ENCODE peak calls at places on chromosomes 2 and 18, in ten cellular contexts. G is HepG2, O is endothelial cell of umbilical vein, A is GM12878, X is HCT116, P is K562, K is PC-3, L is fibroblast of lung, J is H1, N is SK-N-SH. I is an unnamed sample.
A peak's percentile ranks its signal among the peaks of the same experiment; 100 is the strongest.

GRCh38 chr2:107263596-107264090 is 377.7 kb upstream of the ST6GAL2 start:
- DNase-seq in G (no peak), L (no peak), O (no peak), K (no peak), J (no peak), P (no peak), X (no peak), N (peak; percentile 38), A (no peak), I (no peak)

GRCh38 chr2:141766225-141766624 is 364.6 kb downstream of the LRP1B start:
- DNase-seq in L (no peak), G (no peak), P (no peak), K (no peak), J (no peak), O (no peak), A (no peak), X (no peak), N (no peak), I (peak; percentile 12)

GRCh38 chr2:143686585-143687164 is 557.5 kb downstream of the ARHGAP15 start:
- DNase-seq in K (peak; percentile 74), N (no peak), O (peak; percentile 60), A (no peak), L (peak; percentile 63), X (peak; percentile 28), J (no peak), P (peak; percentile 46), G (peak; percentile 35), I (no peak)

GRCh38 chr2:205463626-205464025 is 218.7 kb upstream of the NRP2 start:
- DNase-seq in A (no peak), K (no peak), J (no peak), N (no peak), G (no peak), L (no peak), O (no peak), P (no peak), X (no peak), I (no peak)

GRCh38 chr2:95271381-95271971 is 2.8 kb upstream of the PROM2 start:
- DNase-seq in G (no peak), A (no peak), X (no peak), P (no peak), O (no peak), K (no peak), J (no peak), N (no peak), L (no peak), I (no peak)

GRCh38 chr18:70781860-70782453 is 493.1 kb downstream of the SOCS6 start:
- DNase-seq in G (peak; percentile 27), N (peak; percentile 57), K (peak; percentile 72), A (peak; percentile 15), L (peak; percentile 26), J (peak; percentile 10), X (peak; percentile 15), O (peak; percentile 72), P (peak; percentile 6), I (peak; percentile 40)

GRCh38 chr2:173094731-173095130 is 19.1 kb downstream of the MAP3K20 start:
- DNase-seq in L (no peak), P (no peak), O (no peak), N (no peak), K (no peak), A (no peak), G (no peak), X (no peak), J (no peak), I (no peak)

GRCh38 chr2:157792345-157793052 is 83.6 kb downstream of the ACVR1 start:
- DNase-seq in G (no peak), P (no peak), L (peak; percentile 80), X (no peak), J (no peak), N (no peak), K (peak; percentile 50), O (peak; percentile 33), A (no peak), I (no peak)

GRCh38 chr2:71923143-71923525 is 224.5 kb downstream of the CYP26B1 start:
- DNase-seq in A (no peak), O (no peak), P (no peak), N (no peak), K (no peak), G (no peak), J (no peak), L (no peak), X (no peak), I (no peak)

GRCh38 chr2:200765139-200765951 is 46.4 kb upstream of the BZW1 start:
- DNase-seq in J (no peak), A (no peak), L (peak; percentile 99), N (no peak), X (peak; percentile 88), G (peak; percentile 34), K (peak; percentile 95), P (no peak), O (peak; percentile 89), I (peak; percentile 32)

DNA sequence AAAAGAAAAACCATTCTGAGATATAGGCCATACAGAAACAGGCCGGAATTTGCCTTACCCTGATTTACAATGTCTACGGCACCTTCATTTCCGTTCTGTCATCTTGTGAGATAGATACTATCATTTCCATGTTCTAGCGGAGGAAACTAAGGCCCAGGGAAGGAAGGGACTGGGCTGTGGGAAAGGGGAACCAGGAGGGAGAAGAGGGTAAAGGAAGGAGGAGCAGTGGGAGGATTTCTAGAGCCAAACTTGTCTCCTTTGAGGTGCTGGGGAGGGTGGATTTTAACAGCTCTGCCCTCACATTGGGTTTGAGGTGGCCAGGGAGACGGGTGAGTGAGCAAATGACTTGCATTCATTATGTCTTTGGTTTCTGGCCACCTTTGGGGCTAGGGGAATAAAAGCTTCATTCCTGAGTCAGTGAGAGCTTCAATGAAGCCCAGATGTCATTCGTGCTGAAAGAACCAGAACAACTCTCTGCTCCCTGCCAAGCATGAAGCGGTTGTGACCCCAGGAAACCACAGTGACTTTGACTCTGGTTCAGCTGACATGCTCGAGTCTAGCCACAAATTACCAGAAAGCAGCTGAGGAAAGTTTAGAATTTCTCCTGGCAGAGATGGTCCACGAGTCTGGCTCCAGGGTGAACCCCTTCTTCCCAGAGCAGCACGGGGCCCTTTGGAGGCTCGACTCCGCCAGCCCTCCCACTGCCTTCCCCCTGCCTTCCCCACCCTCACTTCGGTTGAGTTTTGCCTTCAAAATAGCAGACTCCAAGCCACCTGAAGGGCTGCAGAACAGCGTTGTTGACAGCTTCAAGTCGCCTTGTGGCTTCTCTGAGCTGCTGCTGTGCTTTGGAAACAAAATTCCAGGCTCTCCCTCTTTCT is 3.8 kb downstream of the ACTG2 start:
- DNase-seq in K (no peak), X (no peak), L (peak; percentile 88), N (no peak), O (no peak), P (no peak), G (no peak), J (no peak), A (peak; percentile 68), I (peak; percentile 55)
- H4K20me1 ChIP-seq in K (no peaks in the 10 kb centered on the region), X (no peaks in the 10 kb centered on the region), L (no peaks in the 10 kb centered on the region), N (no peaks in the 10 kb centered on the region), O (no peaks in the 10 kb centered on the region), P (no peaks in the 10 kb centered on the region), G (no peaks in the 10 kb centered on the region), J (no peaks in the 10 kb centered on the region), A (no peaks in the 10 kb centered on the region), I (no peaks in the 10 kb centered on the region)

GRCh38 chr2:104434966-104435365 is 418.9 kb upstream of the POU3F3 start:
- DNase-seq in P (no peak), X (no peak), G (no peak), N (no peak), K (no peak), A (no peak), O (no peak), J (no peak), L (no peak), I (no peak)
- H3K9ac ChIP-seq in P (no peak overlapping the region), X (no peak overlapping the region), G (no peak overlapping the region), N (no peak overlapping the region), K (no peak overlapping the region), A (no peak overlapping the region), O (no peak overlapping the region), J (no peak overlapping the region), L (no peak overlapping the region), I (no peak overlapping the region)

GRCh38 chr18:58224425-58224750 is 180.4 kb downstream of the NEDD4L start:
- DNase-seq in P (no peak), O (no peak), L (no peak), A (no peak), N (no peak), G (no peak), K (peak; percentile 73), J (no peak), X (no peak), I (no peak)

GRCh38 chr18:58227361-58227930 is 183.4 kb downstream of the NEDD4L start:
- DNase-seq in P (no peak), J (no peak), X (no peak), K (no peak), G (no peak), L (no peak), O (no peak), N (no peak), A (no peak), I (no peak)

GRCh38 chr18:58225101-58225500 is 181.1 kb downstream of the NEDD4L start:
- DNase-seq in K (peak; percentile 42), L (no peak), J (no peak), P (no peak), G (no peak), X (no peak), A (peak; percentile 71), O (no peak), N (no peak), I (no peak)

GRCh38 chr18:58228176-58228575 is 184.2 kb downstream of the NEDD4L start:
- DNase-seq in A (no peak), X (no peak), N (no peak), J (no peak), O (no peak), G (no peak), K (no peak), P (no peak), L (no peak), I (no peak)

GRCh38 chr18:58226476-58226875 is 182.4 kb downstream of the NEDD4L start:
- DNase-seq in K (no peak), J (no peak), L (no peak), X (no peak), N (no peak), G (no peak), O (no peak), P (no peak), A (no peak), I (no peak)
- H4K20me1 ChIP-seq in K (peaks cover 70% of the 10 kb centered on the region), J (peaks cover 9% of the 10 kb centered on the region), L (no peaks in the 10 kb centered on the region), X (no peaks in the 10 kb centered on the region), N (no peaks in the 10 kb centered on the region), G (peaks cover 50% of the 10 kb centered on the region), O (no peaks in the 10 kb centered on the region), P (no peaks in the 10 kb centered on the region), A (no peaks in the 10 kb centered on the region), I (peaks cover 4% of the 10 kb centered on the region)

DNA sequence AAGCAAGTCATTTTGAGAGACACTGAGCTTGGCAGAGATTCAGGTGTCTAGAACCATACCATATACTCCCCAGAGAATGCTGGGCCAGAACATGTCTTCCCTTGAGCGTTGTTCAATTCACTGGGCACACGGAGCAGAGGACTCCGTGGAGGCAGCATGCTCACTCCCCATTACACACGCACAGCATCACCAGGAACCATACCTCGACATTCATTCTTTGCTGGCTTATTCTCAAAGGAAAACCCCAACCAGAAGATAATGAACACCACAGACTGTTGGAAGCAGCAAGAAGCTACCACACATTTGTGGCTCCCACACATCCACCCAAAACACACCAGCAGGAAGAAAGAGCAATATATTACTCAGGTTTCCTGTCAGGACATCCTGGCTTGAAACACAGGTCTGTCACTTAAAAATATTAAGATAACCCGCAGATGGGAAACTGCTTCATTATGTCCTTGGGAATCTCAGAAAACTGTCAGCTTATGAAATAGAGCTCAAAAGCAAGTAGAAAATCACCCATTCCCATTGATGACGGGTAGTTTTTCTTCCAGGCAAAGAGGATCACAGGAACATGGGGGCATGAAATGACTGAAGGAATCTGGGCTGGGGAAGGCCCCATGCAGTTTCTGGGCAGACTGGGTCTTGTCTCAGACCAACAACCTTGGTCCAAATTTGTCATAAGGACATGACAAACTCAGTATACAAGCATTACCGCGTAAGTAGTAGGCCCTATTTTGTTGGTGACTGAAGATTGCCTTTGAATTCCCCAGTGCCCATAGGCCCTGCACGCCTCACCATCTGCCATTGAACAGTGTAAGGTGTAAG is 46.5 kb downstream of the PCBP1 start:
- DNase-seq in A (no peak), K (no peak), J (no peak), O (peak; percentile 77), G (no peak), X (no peak), N (no peak), P (no peak), L (no peak), I (peak; percentile 56)
- H3K9ac ChIP-seq in A (peak overlapping the region; percentile 95), K (no peak overlapping the region), J (no peak overlapping the region), O (peak overlapping the region; percentile 64), G (no peak overlapping the region), X (no peak overlapping the region), N (no peak overlapping the region), P (peak overlapping the region; percentile 64), L (no peak overlapping the region), I (peak overlapping the region; percentile 76)